ENCODE peak calls at places on chromosome 1, in ten cellular contexts. H, C, N, U, O, S, V, G, J and W are unnamed samples. For H3K4me1, the result is how much of the 10 kb centered on the place peaks cover.

GRCh38 chr1:227572752-227573151 is 9.4 kb downstream of the ZNF678 start:
- DNase-seq in J (no peak), U (no peak), O (no peak), G (no peak), H (no peak), N (no peak), S (no peak), V (no peak), C (no peak), W (peak)

GRCh38 chr1:233016798-233017197 is 66.4 kb downstream of the NTPCR start:
- DNase-seq in N (no peak), H (no peak), U (no peak), J (no peak), S (no peak), G (no peak), O (no peak), C (no peak), V (no peak), W (no peak)

GRCh38 chr1:85495556-85495955 is 30.6 kb upstream of the DDAH1 start:
- DNase-seq in J (no peak), C (no peak), O (peak), G (peak), S (no peak), V (no peak), U (no peak), N (peak), H (no peak), W (no peak)

GRCh38 chr1:57553666-57554065 is 129.8 kb upstream of the DAB1 start:
- DNase-seq in S (no peak), O (no peak), C (no peak), U (no peak), G (no peak), V (no peak), J (no peak), H (no peak), N (no peak), W (no peak)

GRCh38 chr1:22803833-22804232 is 93.2 kb downstream of the EPHB2 start:
- DNase-seq in V (no peak), O (peak), G (no peak), S (no peak), U (no peak), H (no peak), J (no peak), C (no peak), N (no peak), W (peak)

GRCh38 chr1:34052565-34052964 is 112.5 kb downstream of the CSMD2 start:
- DNase-seq in U (no peak), J (no peak), N (no peak), H (no peak), S (no peak), G (no peak), V (no peak), O (no peak), C (no peak), W (no peak)

GRCh38 chr1:16015960-16016901 is 1.6 kb downstream of the HSPB7 start:
- DNase-seq in J (no peak), U (no peak), N (no peak), V (no peak), C (no peak), S (no peak), O (peak), H (peak), G (no peak), W (peak)

GRCh38 chr1:55284856-55285255 is 69.7 kb upstream of the USP24 start:
- DNase-seq in V (no peak), J (peak), C (peak), G (no peak), S (peak), O (no peak), U (peak), N (peak), H (no peak), W (peak)

GRCh38 chr1:1470626-1471388 is 758 bp upstream of the ATAD3B start:
- DNase-seq in C (no peak), J (peak), S (no peak), N (no peak), U (peak), V (no peak), H (no peak), O (no peak), G (no peak), W (peak)

GRCh38 chr1:44417351-44418021 is 12.4 kb downstream of the RNF220 start:
- DNase-seq in G (peak), U (no peak), V (no peak), J (peak), H (peak), S (peak), O (peak), C (no peak), N (no peak), W (peak)

GRCh38 chr1:158177705-158178450 is 2.8 kb upstream of the CD1D start:
- DNase-seq in G (peak), S (peak), J (peak), U (peak), C (no peak), N (no peak), V (no peak), H (peak), O (peak), W (peak)

GRCh38 chr1:156128749-156129682 is 14.5 kb downstream of the LMNA start:
- DNase-seq in V (no peak), U (no peak), J (peak), C (no peak), G (no peak), O (no peak), H (peak), N (peak), S (no peak), W (peak)

GRCh38 chr1:70361727-70362413 is 7.3 kb upstream of the ANKRD13C start:
- DNase-seq in C (no peak), H (no peak), O (no peak), U (no peak), G (no peak), N (no peak), S (no peak), V (no peak), J (no peak), W (no peak)

GRCh38 chr1:113677250-113678158 is 81.8 kb downstream of the PHTF1 start:
- DNase-seq in C (peak), O (peak), N (peak), V (no peak), U (no peak), S (peak), G (no peak), J (peak), H (no peak), W (peak)

GRCh38 chr1:28266920-28267322 is 7.6 kb downstream of the SESN2 start:
- DNase-seq in V (no peak), O (no peak), H (no peak), J (peak), C (no peak), N (no peak), G (no peak), S (no peak), U (no peak), W (no peak)
- H3K27ac ChIP-seq in V (no peak), O (no peak), H (no peak), J (peak), C (no peak), N (no peak), G (no peak), S (no peak), U (no peak), W (no peak)

GRCh38 chr1:92826792-92827191 is 5.0 kb upstream of the RPL5 start:
- DNase-seq in J (no peak), U (no peak), O (peak), V (no peak), N (peak), H (no peak), G (no peak), S (no peak), C (no peak), W (no peak)
- H3K4me3 ChIP-seq in J (no peak), U (no peak), O (no peak), V (no peak), N (no peak), H (no peak), G (no peak), S (no peak), C (no peak), W (no peak)

GRCh38 chr1:231612393-231613089 is 14.0 kb upstream of the DISC1 start:
- DNase-seq in S (no peak), H (no peak), O (no peak), N (no peak), U (no peak), C (peak), G (peak), V (no peak), J (no peak), W (peak)
- H3K4me1 ChIP-seq in S (under half), H (under half), O (under half), N (under half), U (under half), C (under half), G (under half), V (half or more), J (under half), W (under half)

DNA sequence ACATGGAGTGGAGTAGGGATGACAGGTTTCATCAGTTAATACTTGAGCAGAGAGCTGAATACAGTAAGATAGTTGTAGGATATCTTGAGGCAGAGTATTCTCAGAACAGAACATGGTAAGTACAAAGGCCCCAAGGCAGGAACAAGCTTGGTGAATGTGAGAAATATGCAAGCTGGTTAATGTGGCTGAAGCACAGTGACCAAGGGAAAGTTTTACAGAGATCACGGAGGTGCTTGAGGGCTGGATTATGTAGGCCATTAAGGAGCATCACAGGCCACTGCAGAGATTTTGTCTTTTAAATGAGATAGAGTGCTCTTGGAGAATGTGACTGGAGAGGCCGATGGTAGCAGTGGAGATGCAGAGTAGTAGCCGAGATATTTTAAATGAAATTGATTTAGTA is 54.0 kb upstream of the BOLA1 start:
- DNase-seq in U (peak), G (no peak), J (no peak), N (no peak), S (no peak), V (no peak), O (no peak), H (no peak), C (peak), W (no peak)
- H3K27ac ChIP-seq in U (peak), G (no peak), J (peak), N (no peak), S (no peak), V (peak), O (no peak), H (no peak), C (no peak), W (no peak)